ENCODE peak calls at places on chromosomes 1 and 21, in four cellular contexts. K is K562, J is H1, G is A549. N is an unnamed sample.

GRCh38 chr1:41683681-41684500 is 199.4 kb upstream of the EDN2 start:
- DNase-seq in K (peak; percentile 27), J (no peak), G (no peak), N (no peak)

GRCh38 chr1:74812180-74812541 is 79.2 kb downstream of the TYW3 start:
- DNase-seq in K (no peak), J (no peak), G (no peak), N (no peak)

GRCh38 chr1:228104526-228105251 is 1.6 kb upstream of the C1orf35 start:
- DNase-seq in K (no peak), J (no peak), G (no peak), N (no peak)

GRCh38 chr21:44462834-44463200 is 7.5 kb downstream of the LRRC3 start:
- DNase-seq in K (no peak), J (no peak), G (no peak), N (no peak)

GRCh38 chr1:24413350-24414163 is at the start of gene STPG1:
- DNase-seq in K (peak; percentile 99), J (peak; percentile 89), G (peak; percentile 94), N (peak; percentile 88)

GRCh38 chr21:14120091-14120734 is 90.5 kb downstream of the LIPI start:
- DNase-seq in K (peak; percentile 43), J (peak; percentile 84), G (no peak), N (peak; percentile 11)

GRCh38 chr1:67739361-67739760 is 54.4 kb downstream of the GADD45A start:
- DNase-seq in K (no peak), J (no peak), G (no peak), N (no peak)

GRCh38 chr1:70008658-70009057 is 196.7 kb downstream of the LRRC40 start:
- DNase-seq in K (no peak), J (no peak), G (no peak), N (no peak)

GRCh38 chr1:24705260-24706073 is 39.8 kb upstream of the CLIC4 start:
- DNase-seq in K (peak; percentile 99), J (peak; percentile 82), G (peak; percentile 91), N (peak; percentile 98)

DNA sequence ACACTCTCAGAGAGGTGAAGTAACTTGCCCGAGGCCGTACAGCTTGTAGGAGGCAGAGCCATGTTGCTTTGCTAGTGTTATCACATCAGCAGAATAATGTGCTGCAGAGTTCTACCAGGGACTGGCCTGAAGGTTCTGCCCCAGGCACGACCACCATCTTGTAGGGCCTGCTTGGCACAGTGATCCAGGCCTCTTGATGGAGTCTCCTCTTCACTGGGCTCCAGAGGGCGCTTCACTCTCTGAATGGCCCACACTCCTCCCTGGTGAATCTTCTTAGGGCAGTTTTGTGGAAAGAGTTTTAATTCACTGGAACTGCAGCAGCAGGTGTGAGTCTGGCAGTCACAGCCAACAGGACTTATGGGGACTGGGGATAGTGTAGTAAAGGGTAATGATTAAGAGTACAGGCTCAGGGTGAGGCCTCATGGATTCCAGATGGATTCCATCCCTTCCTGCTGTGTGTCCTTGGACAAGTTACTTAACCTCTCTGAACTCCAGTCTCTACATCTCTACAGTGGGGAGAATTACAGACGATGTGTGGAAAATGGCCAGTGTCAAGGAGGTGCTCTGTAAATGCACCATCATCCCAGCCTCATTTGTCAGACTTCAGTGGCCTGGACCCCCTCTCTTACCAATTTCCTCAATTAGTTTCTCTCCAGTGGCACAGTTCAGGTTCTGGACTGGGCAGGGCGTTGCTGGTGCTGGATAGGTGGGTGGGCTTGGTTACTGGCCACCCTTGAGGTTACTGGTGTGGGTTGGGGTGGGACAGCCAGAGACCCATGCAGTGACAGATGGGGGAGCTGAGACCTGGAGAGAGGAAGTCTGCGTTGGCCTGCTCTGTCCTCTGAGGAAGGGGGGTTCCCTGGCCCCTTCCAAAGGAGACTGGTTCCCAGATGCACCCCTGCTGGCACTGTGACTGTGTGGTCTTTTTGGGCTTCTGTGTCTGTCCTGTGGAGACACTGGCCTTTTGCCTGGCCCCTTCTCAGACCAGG is 45.9 kb upstream of the CSF3R start:
- DNase-seq in K (peak; percentile 28), J (peak; percentile 59), G (no peak), N (no peak)
- TF ChIP-seq RNF2 in K (no peak), J (no peak), G (no peak), N (no peak)

GRCh38 chr1:14260480-14260879 is 338.0 kb upstream of the KAZN start:
- DNase-seq in K (no peak), J (no peak), G (no peak), N (no peak)
- TF ChIP-seq RNF2 in K (no peak), J (no peak), G (no peak), N (no peak)

GRCh38 chr1:109983380-109984189 is 980 bp upstream of the AHCYL1 start:
- DNase-seq in K (no peak), J (no peak), G (no peak), N (no peak)
- TF ChIP-seq RNF2 in K (no peak), J (no peak), G (no peak), N (no peak)

DNA sequence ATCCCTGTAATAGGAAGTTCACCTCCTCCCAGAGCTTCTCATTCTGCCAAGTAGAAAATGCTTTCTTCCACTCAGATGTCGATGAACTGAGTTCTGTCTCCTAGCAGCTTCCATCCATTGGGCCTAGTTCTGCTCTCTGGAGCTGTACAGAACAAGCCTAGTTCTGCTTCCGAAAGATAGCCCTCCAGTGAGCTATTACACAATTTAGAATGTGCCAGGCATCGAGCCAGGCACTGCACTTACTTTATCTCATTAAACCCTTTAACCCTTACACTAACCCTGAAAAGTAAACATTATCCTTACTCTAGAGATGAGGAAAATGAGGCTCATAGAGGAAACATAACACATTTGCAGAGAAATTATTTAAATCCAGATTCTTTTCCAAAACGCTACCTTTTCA is 20.7 kb downstream of the COA7 start:
- DNase-seq in K (no peak), J (no peak), G (no peak), N (no peak)
- TF ChIP-seq RNF2 in K (no peak), J (no peak), G (no peak), N (no peak)

GRCh38 chr21:39452207-39452964 is 616 bp downstream of the SH3BGR start:
- DNase-seq in K (no peak), J (no peak), G (no peak), N (peak; percentile 3)

GRCh38 chr21:39454949-39455668 is 3.3 kb downstream of the SH3BGR start:
- DNase-seq in K (no peak), J (no peak), G (no peak), N (no peak)

GRCh38 chr21:39453571-39454179 is 1.9 kb downstream of the SH3BGR start:
- DNase-seq in K (no peak), J (no peak), G (no peak), N (no peak)

GRCh38 chr21:39451332-39452206 is at the start of gene SH3BGR:
- DNase-seq in K (peak; percentile 88), J (peak; percentile 65), G (no peak), N (no peak)

DNA sequence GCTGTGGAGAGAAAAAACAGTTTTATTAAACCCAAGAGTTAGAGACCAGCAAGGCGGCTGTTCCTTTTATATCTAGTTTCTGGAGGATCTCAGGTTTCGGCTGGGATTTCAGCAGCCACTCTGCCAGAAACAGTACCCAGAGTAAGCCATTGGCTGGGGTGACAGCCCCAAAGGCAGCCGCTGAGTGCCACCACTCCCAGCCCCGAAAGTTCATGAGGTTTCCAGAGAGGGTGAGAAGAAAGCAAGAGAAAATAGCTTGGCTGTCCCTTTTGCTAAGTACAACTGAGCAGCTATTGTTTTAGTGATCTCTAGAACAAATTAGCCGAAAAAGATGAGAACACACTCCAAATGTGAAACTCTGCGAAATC is 1.2 kb downstream of the SH3BGR start:
- DNase-seq in K (no peak), J (no peak), G (no peak), N (no peak)
- TF ChIP-seq RNF2 in K (no peak), J (no peak), G (no peak), N (no peak)

GRCh38 chr1:179217943-179218507 is 11.5 kb downstream of the ABL2 start:
- DNase-seq in K (peak; percentile 43), J (no peak), G (no peak), N (no peak)
- TF ChIP-seq RNF2 in K (no peak), J (no peak), G (no peak), N (no peak)

GRCh38 chr1:44670751-44671640 is 3.3 kb downstream of the TMEM53 start:
- DNase-seq in K (no peak), J (no peak), G (no peak), N (no peak)

GRCh38 chr1:44673675-44674112 is 587 bp downstream of the TMEM53 start:
- DNase-seq in K (no peak), J (no peak), G (no peak), N (no peak)

GRCh38 chr1:44672956-44673674 is 1.2 kb downstream of the TMEM53 start:
- DNase-seq in K (no peak), J (no peak), G (no peak), N (no peak)

GRCh38 chr1:44674113-44675000 is at the start of the genes ARMH1 and TMEM53:
- DNase-seq in K (peak; percentile 99), J (peak; percentile 98), G (peak; percentile 96), N (peak; percentile 98)

DNA sequence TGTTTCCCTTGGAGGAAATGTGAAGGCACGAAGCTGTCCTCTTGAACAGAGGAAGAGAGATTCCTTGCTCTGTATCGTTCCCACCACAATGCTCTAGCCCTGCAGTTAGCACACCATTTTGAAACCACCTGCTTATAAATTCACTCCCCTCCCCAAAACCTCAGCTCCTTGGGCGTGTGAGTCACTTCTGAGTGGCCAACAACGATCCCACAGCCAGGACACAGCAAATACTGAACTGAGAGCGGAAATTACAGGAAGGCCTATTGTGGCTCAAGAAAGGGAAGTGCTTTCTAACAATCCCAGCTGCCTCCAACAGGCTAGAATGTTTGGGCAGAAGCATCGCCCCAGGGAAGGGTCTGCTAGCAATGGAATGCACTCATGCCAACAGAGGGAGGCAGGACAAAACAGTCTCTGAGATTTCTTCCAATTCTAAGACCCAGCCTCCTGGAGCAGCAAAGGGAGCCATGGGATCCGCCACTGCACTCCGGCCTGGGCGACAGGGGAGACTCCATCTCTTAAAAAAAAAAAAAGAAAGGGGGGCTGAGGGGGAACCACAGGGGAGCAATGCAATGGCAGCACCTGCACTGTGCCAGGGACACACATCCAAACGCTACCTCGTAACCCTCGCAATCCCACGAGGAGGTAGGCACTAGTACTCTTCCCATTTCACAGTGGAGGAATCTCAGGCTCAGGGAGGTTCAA is 1.9 kb downstream of the TMEM53 start:
- DNase-seq in K (no peak), J (no peak), G (no peak), N (no peak)
- TF ChIP-seq RNF2 in K (no peak), J (no peak), G (no peak), N (no peak)